ENCODE peak calls at places on chromosomes 3 and 15, in six cellular contexts. I, P, W, O, T and L are unnamed samples.
A peak's percentile ranks its signal among the peaks of the same experiment; 100 is the strongest.

GRCh38 chr3:35654471-35654870 is 15.1 kb downstream of the ARPP21 start:
- DNase-seq in O (no peak), P (no peak), W (no peak), I (no peak), T (no peak), L (no peak)

GRCh38 chr15:29678504-29679034 is 143.7 kb downstream of the TJP1 start:
- DNase-seq in T (no peak), W (no peak), P (no peak), O (no peak), I (no peak), L (peak; percentile 15)

GRCh38 chr3:65732060-65732933 is 306.4 kb downstream of the MAGI1 start:
- DNase-seq in T (no peak), W (peak; percentile 18), O (peak; percentile 53), I (peak; percentile 55), P (no peak), L (no peak)

GRCh38 chr3:138375446-138375845 is 27.1 kb downstream of the MRAS start:
- DNase-seq in I (no peak), T (no peak), O (no peak), W (no peak), P (no peak), L (no peak)

GRCh38 chr3:139283301-139283700 is 60.5 kb upstream of the MRPS22 start:
- DNase-seq in O (no peak), I (no peak), T (no peak), P (no peak), W (no peak), L (no peak)

GRCh38 chr3:173397161-173398110 is at the start of gene NLGN1:
- DNase-seq in I (peak; percentile 80), W (peak; percentile 63), P (peak; percentile 58), O (peak; percentile 14), T (peak; percentile 52), L (peak; percentile 90)

GRCh38 chr15:77173487-77173886 is 102.6 kb upstream of the TSPAN3 start:
- DNase-seq in I (no peak), W (no peak), T (no peak), O (no peak), P (no peak), L (no peak)

GRCh38 chr3:129101370-129102138 is 20.1 kb downstream of the RAB43 start:
- DNase-seq in T (no peak), O (no peak), P (no peak), I (no peak), W (no peak), L (no peak)

GRCh38 chr15:90388462-90389182 is 580 bp downstream of the IQGAP1 start:
- DNase-seq in P (peak; percentile 62), W (peak; percentile 39), O (peak; percentile 55), I (peak; percentile 47), T (peak; percentile 58), L (peak; percentile 89)

GRCh38 chr3:16319307-16319706 is 54.3 kb downstream of the OXNAD1 start:
- DNase-seq in O (peak; percentile 38), P (no peak), I (no peak), T (peak; percentile 33), W (no peak), L (no peak)

GRCh38 chr3:108311797-108312196 is 15.4 kb downstream of the HHLA2 start:
- DNase-seq in I (no peak), O (no peak), T (no peak), W (no peak), P (no peak), L (no peak)

GRCh38 chr3:174775603-174776002 is 83.5 kb upstream of the NAALADL2 start:
- DNase-seq in T (no peak), I (no peak), O (no peak), P (no peak), W (no peak), L (no peak)

GRCh38 chr3:30704931-30705890 is 98.8 kb downstream of the TGFBR2 start:
- DNase-seq in W (no peak), O (no peak), P (no peak), I (no peak), T (no peak), L (no peak)

GRCh38 chr15:48392356-48392755 is 61.1 kb downstream of the DUT start:
- DNase-seq in P (peak; percentile 53), O (no peak), T (no peak), W (no peak), I (no peak), L (peak; percentile 30)

GRCh38 chr15:67051088-67051659 is 14.2 kb upstream of the SMAD3 start:
- DNase-seq in T (no peak), P (no peak), O (no peak), I (no peak), W (no peak), L (no peak)

DNA sequence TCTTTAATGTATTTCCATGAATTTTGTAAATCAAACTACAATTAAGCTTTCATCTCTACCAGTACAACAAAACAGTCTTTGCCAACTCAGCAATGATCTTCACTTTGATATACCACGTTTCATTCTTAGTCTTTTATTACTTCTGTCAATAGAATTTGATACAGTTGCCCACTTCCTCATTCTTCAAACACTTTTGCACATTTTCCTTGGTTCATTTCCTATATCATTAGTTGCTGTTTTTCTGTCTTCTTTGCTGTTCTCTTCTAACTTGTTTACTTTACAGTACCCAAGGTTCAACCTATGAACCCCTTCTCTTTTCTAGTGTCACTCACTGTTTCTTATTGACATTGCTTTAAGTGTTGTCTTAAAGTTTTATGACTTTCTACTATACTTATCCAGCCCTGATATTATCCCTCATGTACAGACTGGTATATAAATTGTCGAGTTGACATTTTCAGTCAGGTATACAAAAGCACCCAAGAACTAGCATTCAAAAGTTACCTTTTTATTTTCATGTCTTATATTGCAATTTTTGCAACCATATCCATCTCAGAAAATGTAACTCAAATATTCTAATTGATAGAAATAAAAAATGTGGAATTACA is 903.1 kb downstream of the NSUN3 start:
- DNase-seq in T (no peak), P (no peak), I (no peak), O (no peak), W (no peak), L (no peak)
- TF ChIP-seq CTCF in T (no peak), P (no peak), I (no peak), O (no peak), W (no peak), L (no peak)

GRCh38 chr3:127002195-127003174 is 19.6 kb downstream of the PLXNA1 start:
- DNase-seq in P (peak; percentile 89), O (peak; percentile 43), W (peak; percentile 56), T (peak; percentile 71), I (peak; percentile 94), L (peak; percentile 95)
- TF ChIP-seq CTCF in P (peak; percentile 43), O (no peak), W (peak; percentile 54), T (no peak), I (peak; percentile 47), L (peak; percentile 77)

GRCh38 chr15:98581715-98582114 is 66.6 kb upstream of the IGF1R start:
- DNase-seq in I (no peak), W (no peak), T (no peak), P (no peak), O (no peak), L (no peak)
- TF ChIP-seq CTCF in I (peak; percentile 5), W (peak; percentile 53), T (no peak), P (no peak), O (no peak), L (peak; percentile 32)

GRCh38 chr15:93486407-93487117 is 397.6 kb upstream of the RGMA start:
- DNase-seq in W (no peak), O (no peak), P (no peak), T (peak; percentile 74), I (no peak), L (no peak)
- TF ChIP-seq CTCF in W (no peak), O (no peak), P (no peak), T (no peak), I (no peak), L (no peak)

GRCh38 chr3:49007068-49007770 is at the start of gene WDR6:
- DNase-seq in T (peak; percentile 99), O (peak; percentile 98), W (peak; percentile 93), P (peak; percentile 99), I (peak; percentile 97), L (peak; percentile 99)
- TF ChIP-seq CTCF in T (no peak), O (peak; percentile 50), W (peak; percentile 47), P (peak; percentile 71), I (peak; percentile 9), L (peak; percentile 54)

DNA sequence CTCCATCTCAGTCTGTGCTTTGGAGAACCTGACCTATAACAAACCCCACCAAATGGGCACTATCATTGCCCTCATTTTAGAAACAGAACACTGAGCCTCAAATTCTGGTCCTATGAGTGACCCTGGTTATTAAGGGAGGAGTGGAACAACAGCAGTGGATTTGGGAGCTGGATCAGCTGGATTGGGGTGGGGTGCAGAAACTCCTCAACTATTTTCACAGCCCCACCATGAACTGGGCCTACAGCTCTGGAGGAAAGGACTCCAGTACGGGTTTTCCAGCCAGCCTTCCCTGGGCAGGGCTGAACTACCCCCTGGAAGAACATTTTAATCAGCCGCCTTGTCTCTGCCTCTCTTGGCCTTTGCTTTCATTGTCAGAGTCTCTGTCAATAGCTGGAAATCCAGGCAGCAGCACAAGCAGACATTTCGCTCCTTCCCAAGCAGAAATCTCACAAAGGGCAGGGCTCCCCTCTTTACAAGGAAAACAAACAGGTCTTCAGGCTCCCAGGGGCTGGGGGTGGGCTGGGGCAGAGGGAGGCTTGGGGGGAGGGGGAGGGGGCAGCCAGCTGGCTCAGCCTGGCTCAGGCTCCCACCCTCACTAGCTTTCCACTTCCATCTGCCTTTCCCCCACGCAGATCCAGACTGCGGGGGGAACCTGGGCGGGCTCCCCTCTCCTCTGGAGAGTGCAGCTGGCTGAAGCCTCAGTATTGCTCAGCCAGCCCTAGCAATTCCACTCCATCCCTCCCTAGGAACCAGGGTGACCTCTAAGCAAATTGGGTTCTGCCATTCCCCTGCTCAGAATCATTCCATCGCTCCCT is 13.7 kb upstream of the TLE3 start:
- DNase-seq in T (peak; percentile 53), P (peak; percentile 83), O (no peak), I (peak; percentile 70), W (peak; percentile 74), L (no peak)
- TF ChIP-seq CTCF in T (no peak), P (no peak), O (no peak), I (no peak), W (no peak), L (no peak)

DNA sequence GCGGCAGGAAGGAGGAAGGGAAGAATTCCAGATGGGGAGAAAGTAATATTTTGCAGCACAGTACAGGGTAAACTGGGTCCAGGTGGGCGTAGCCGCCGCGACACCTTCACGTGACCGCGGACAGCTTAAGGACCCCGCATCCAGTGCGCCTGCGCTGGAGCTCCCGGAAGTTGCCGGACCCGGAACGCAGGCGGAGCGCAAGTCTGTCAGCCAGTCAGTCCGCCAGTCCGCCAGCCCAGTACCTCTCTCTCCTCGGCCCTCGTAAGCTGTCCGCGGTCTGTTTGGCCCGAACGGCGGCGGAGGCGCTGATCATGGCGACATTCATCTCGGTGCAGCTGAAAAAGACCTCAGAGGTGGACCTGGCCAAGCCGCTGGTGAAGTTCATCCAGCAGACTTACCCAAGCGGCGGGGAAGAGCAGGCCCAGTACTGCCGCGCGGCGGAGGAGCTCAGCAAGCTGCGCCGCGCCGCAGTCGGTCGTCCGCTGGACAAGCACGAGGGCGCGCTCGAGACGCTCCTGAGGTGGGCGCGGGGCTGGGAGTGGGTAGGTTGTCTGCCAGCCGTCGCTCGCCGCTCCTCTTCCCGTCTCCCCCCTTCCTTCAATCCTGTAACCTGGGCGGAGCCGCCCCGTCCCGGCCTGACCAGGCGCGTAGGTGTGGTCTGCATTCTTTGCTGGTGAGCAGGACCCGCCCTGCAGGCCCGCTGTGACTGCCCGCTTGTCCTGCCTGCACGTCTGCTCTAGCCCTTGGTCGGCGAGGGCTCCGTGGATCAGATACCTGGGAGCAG is at the start of gene PDCD6IP:
- DNase-seq in T (peak; percentile 93), P (peak; percentile 89), W (peak; percentile 84), I (peak; percentile 90), O (peak; percentile 93), L (peak; percentile 97)
- TF ChIP-seq CTCF in T (no peak), P (no peak), W (peak; percentile 31), I (no peak), O (peak; percentile 12), L (peak; percentile 28)